ENCODE peak calls at places on chromosomes 1 and 21, in six cellular contexts. G is IMR-90, F is HCT116, Z is HepG2, R is H1, E is SK-N-SH. J is an unnamed sample.

GRCh38 chr1:170198090-170198489 is 52.3 kb downstream of the NTMT2 start:
- DNase-seq in Z (no peak), F (no peak), E (no peak), R (no peak), G (no peak), J (no peak)

GRCh38 chr1:21910528-21911204 is 26.4 kb downstream of the HSPG2 start:
- DNase-seq in F (no peak), Z (no peak), E (no peak), R (no peak), G (no peak), J (no peak)

GRCh38 chr1:42670425-42670824 is 11.8 kb upstream of the YBX1 start:
- DNase-seq in Z (no peak), E (no peak), F (no peak), G (no peak), R (no peak), J (no peak)

GRCh38 chr1:64505944-64506658 is 36.2 kb downstream of the CACHD1 start:
- DNase-seq in G (no peak), Z (peak), F (no peak), E (no peak), R (no peak), J (peak)

GRCh38 chr1:194919146-194919545 is 1689.1 kb downstream of the KCNT2 start:
- DNase-seq in F (no peak), G (no peak), Z (no peak), E (no peak), R (no peak), J (no peak)

GRCh38 chr1:42152119-42152518 is 1.1 kb upstream of the GUCA2B start:
- DNase-seq in E (no peak), F (no peak), R (no peak), Z (no peak), G (no peak), J (peak)

GRCh38 chr1:68321084-68321685 is 88.9 kb upstream of the WLS start:
- DNase-seq in R (peak), G (peak), F (no peak), E (peak), Z (peak), J (peak)

GRCh38 chr1:54069792-54070548 is 16.6 kb downstream of the TCEANC2 start:
- DNase-seq in Z (peak), F (peak), R (no peak), E (peak), G (peak), J (peak)

GRCh38 chr1:12437629-12438028 is 180.4 kb downstream of the DHRS3 start:
- DNase-seq in Z (peak), F (no peak), G (no peak), E (no peak), R (no peak), J (no peak)

GRCh38 chr1:220038640-220039039 is 7.7 kb downstream of the EPRS1 start:
- DNase-seq in Z (no peak), G (no peak), E (no peak), F (no peak), R (no peak), J (no peak)

GRCh38 chr1:185704181-185704580 is 30.0 kb upstream of the HMCN1 start:
- DNase-seq in F (no peak), Z (no peak), R (no peak), G (no peak), E (no peak), J (no peak)

GRCh38 chr1:2985121-2985561 is 36.1 kb upstream of the ACTRT2 start:
- DNase-seq in E (no peak), Z (no peak), R (no peak), G (no peak), F (no peak), J (no peak)

GRCh38 chr1:89603651-89604413 is 29.1 kb upstream of the LRRC8C start:
- DNase-seq in G (peak), R (no peak), Z (no peak), E (no peak), F (no peak), J (no peak)

GRCh38 chr1:103997631-103998030 is 247.9 kb downstream of the AMY1C start:
- DNase-seq in G (no peak), E (no peak), Z (no peak), R (no peak), F (no peak), J (no peak)

GRCh38 chr1:112454316-112454715 is 54.4 kb upstream of the WNT2B start:
- DNase-seq in Z (no peak), F (no peak), G (no peak), E (no peak), R (no peak), J (no peak)

GRCh38 chr1:9388628-9389184 is 96.0 kb downstream of the SPSB1 start:
- DNase-seq in E (no peak), R (no peak), G (no peak), F (peak), Z (no peak), J (peak)

GRCh38 chr1:107358611-107359342 is 217.9 kb downstream of the NTNG1 start:
- DNase-seq in E (no peak), G (no peak), Z (no peak), F (no peak), R (no peak), J (no peak)

GRCh38 chr1:19344372-19344810 is 32.3 kb downstream of the SLC66A1 start:
- DNase-seq in Z (peak), E (peak), R (peak), G (peak), F (no peak), J (peak)

GRCh38 chr21:46532080-46532479 is 72.8 kb downstream of the S100B start:
- DNase-seq in G (no peak), Z (no peak), E (no peak), F (no peak), R (no peak), J (no peak)

GRCh38 chr1:156571959-156572662 is at the start of gene IQGAP3:
- DNase-seq in E (peak), G (peak), Z (peak), R (peak), F (peak), J (peak)

GRCh38 chr21:33308586-33309490 is 15.9 kb upstream of the IFNAR1 start:
- DNase-seq in F (no peak), E (peak), R (peak), Z (no peak), G (peak), J (no peak)

GRCh38 chr1:150281221-150281757 is 1.1 kb upstream of the CIART start:
- DNase-seq in G (peak), E (peak), F (no peak), R (peak), Z (no peak), J (peak)

GRCh38 chr1:242133351-242133750 is 134.5 kb upstream of the MAP1LC3C start:
- DNase-seq in G (no peak), R (no peak), F (no peak), Z (no peak), E (no peak), J (no peak)

DNA sequence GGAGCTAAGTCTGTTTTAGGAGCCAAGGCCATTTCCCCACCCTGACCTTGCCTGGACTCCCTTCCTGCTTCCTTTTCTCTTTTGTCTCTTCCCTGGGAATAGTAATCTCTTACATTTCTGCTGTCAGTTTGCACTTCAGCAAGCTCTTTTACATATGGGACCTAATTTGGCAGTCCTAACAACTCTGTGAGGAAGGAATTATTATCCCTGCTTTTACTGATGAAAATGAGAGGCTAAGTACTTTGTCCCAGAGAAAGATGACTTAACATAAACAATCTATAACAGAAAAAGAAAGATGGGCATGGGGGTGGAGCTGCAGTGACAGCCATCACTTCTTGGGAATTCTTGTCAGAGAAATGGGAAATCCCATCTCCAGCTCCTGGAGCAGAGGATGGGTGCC is 13.9 kb downstream of the OPTC start:
- DNase-seq in G (no peak), R (no peak), F (no peak), E (no peak), Z (no peak), J (no peak)
- H3K4me2 ChIP-seq in G (no peak), R (no peak), F (no peak), E (peak), Z (no peak), J (no peak)

GRCh38 chr1:38558476-38559179 is 300.9 kb downstream of the RRAGC start:
- DNase-seq in R (peak), F (no peak), Z (no peak), G (no peak), E (peak), J (no peak)

GRCh38 chr1:38561699-38562098 is 297.9 kb downstream of the RRAGC start:
- DNase-seq in Z (no peak), R (no peak), E (no peak), F (no peak), G (no peak), J (no peak)

GRCh38 chr1:38561110-38561509 is 298.5 kb downstream of the RRAGC start:
- DNase-seq in Z (no peak), F (no peak), E (no peak), G (no peak), R (no peak), J (no peak)

GRCh38 chr1:38558055-38558454 is 301.5 kb downstream of the RRAGC start:
- DNase-seq in R (peak), E (no peak), Z (no peak), G (no peak), F (no peak), J (no peak)

DNA sequence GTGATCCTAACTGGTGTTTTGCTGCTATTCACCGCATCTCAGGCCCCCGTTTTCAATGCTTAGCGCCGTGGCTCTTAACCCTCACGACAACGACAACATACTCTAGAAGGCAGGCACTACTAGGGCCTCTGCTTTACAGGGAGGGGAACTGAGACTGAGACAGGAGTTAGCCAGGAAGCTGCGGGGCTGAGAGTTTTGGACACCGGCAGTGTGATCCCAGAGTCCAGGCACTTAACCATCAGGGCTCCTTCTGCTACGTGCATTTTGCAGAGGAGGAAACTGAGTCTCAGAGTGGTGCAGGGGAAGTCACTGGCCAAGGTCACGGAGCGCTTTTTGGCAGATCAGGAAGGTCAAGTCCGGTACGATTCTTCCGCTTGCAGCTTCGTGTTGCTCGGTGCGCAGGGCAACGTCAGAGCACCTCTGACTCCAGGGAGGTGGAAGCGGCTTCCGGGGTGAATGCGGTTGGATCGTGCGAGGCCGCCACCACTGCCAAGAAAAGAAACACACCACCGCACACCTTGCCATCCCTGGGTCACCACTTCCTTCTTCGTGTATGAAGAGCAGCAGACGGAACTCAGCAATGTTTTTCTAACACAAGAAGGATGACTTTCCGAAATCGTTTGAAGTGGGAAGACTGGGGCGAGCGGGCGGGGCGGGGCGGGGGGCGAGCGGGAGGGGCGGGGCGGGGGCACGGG is 300.2 kb downstream of the RRAGC start:
- DNase-seq in E (no peak), G (no peak), F (no peak), Z (no peak), R (no peak), J (no peak)
- TF ChIP-seq RAD21 in E (no peak), G (no peak), F (no peak), Z (no peak), R (no peak), J (no peak)

DNA sequence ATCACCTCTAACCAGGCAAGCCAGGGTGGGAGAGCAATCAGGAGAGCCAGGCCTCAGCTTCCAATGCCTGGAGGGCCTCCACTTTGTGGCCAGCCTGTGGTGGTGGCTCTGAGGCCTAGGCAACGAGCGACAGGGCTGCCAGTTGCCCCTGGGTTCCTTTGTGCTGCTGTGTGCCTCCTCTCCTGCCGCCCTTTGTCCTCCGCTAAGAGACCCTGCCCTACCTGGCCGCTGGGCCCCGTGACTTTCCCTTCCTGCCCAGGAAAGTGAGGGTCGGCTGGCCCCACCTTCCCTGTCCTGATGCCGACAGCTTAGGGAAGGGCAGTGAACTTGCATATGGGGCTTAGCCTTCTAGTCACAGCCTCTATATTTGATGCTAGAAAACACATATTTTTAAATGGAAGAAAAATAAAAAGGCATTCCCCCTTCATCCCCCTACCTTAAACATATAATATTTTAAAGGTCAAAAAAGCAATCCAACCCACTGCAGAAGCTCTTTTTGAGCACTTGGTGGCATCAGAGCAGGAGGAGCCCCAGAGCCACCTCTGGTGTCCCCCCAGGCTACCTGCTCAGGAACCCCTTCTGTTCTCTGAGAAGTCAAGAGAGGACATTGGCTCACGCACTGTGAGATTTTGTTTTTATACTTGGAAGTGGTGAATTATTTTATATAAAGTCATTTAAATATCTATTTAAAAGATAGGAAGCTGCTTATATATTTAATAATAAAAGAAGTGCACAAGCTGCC is 19.8 kb downstream of the CSF1 start:
- DNase-seq in R (no peak), E (no peak), G (no peak), F (no peak), Z (no peak), J (no peak)
- H3K4me2 ChIP-seq in R (no peak), E (no peak), G (no peak), F (no peak), Z (peak), J (peak)

GRCh38 chr1:209545423-209545822 is 38.1 kb upstream of the CAMK1G start:
- DNase-seq in G (no peak), F (no peak), Z (no peak), E (no peak), R (no peak), J (no peak)
- TF ChIP-seq RAD21 in G (no peak), F (no peak), Z (no peak), E (no peak), R (no peak), J (no peak)

GRCh38 chr1:202760589-202760988 is 47.6 kb downstream of the KDM5B start:
- DNase-seq in R (no peak), F (no peak), Z (no peak), E (no peak), G (peak), J (no peak)

GRCh38 chr1:202765726-202766125 is 42.5 kb downstream of the KDM5B start:
- DNase-seq in Z (no peak), F (no peak), G (peak), E (no peak), R (no peak), J (no peak)

GRCh38 chr1:202762019-202762418 is 46.2 kb downstream of the KDM5B start:
- DNase-seq in E (no peak), Z (no peak), R (no peak), G (no peak), F (no peak), J (no peak)
- H3K4me2 ChIP-seq in E (no peak), Z (no peak), R (no peak), G (no peak), F (no peak), J (no peak)

GRCh38 chr1:200890818-200891773 is 3.6 kb upstream of the INAVA start:
- DNase-seq in Z (peak), R (peak), E (peak), G (peak), F (peak), J (peak)
- TF ChIP-seq RAD21 in Z (peak), R (peak), E (peak), G (peak), F (no peak), J (peak)

GRCh38 chr1:8147922-8148321 is 121.8 kb upstream of the ERRFI1 start:
- DNase-seq in F (no peak), R (no peak), Z (no peak), G (peak), E (no peak), J (no peak)

GRCh38 chr1:8142955-8143629 is 117.0 kb upstream of the ERRFI1 start:
- DNase-seq in R (no peak), Z (no peak), E (no peak), F (no peak), G (peak), J (no peak)

GRCh38 chr1:8146257-8146855 is 120.2 kb upstream of the ERRFI1 start:
- DNase-seq in Z (no peak), G (no peak), F (no peak), R (no peak), E (no peak), J (no peak)

GRCh38 chr1:8144318-8144717 is 118.2 kb upstream of the ERRFI1 start:
- DNase-seq in G (no peak), F (no peak), Z (no peak), R (no peak), E (no peak), J (no peak)

DNA sequence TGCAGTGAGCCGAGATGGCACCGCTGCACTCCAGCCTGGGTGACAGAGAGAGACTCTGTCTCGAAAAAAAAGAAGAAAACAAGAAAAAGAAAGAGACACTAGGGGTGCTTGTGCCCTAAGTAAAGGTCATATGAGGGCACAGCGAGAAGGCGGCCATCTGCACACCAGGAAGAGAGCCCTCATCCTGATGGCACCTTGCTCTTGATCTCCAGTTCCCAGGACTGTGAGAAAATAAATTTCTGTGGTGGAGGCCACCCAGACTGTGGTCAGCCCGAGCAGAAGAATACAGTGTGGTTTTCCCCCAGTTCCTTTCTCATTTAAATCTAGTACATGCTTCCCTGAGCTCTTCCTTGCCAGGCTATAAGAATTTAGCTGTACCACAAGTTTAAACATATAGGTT is 119.4 kb upstream of the ERRFI1 start:
- DNase-seq in Z (no peak), E (no peak), G (no peak), R (no peak), F (no peak), J (no peak)
- H3K4me2 ChIP-seq in Z (no peak), E (no peak), G (no peak), R (no peak), F (no peak), J (no peak)

GRCh38 chr1:226751687-226752086 is 12.6 kb upstream of the ITPKB start:
- DNase-seq in F (no peak), E (no peak), G (no peak), R (no peak), Z (no peak), J (no peak)

GRCh38 chr1:226749467-226749866 is 10.4 kb upstream of the ITPKB start:
- DNase-seq in G (no peak), Z (no peak), F (no peak), R (no peak), E (no peak), J (no peak)

GRCh38 chr1:226754797-226755533 is 15.9 kb upstream of the ITPKB start:
- DNase-seq in G (no peak), F (no peak), E (no peak), R (no peak), Z (no peak), J (no peak)

GRCh38 chr1:226751214-226751613 is 12.1 kb upstream of the ITPKB start:
- DNase-seq in E (no peak), R (no peak), Z (no peak), F (no peak), G (no peak), J (no peak)

DNA sequence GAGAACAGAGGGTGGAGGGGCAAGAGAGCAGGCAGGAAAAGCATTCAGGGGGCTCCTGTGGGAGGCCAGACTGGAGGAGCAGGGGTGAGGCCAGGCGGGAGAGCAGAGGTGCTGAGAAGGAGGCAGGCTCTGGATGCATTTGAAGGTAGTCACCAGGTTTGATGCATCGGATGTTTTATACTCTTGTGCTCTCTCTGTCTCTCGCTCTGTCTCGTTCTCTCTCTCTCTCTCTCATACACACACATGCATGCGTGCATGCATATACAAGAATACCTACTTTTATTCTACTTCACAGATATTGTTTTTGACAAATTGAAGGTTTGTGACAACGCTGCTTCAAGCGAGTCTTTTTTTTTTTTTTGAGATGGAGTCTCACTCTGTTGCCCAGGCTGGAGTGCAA is 15.0 kb upstream of the ITPKB start:
- DNase-seq in F (no peak), E (no peak), Z (no peak), R (no peak), G (no peak), J (no peak)
- TF ChIP-seq RAD21 in F (no peak), E (no peak), Z (no peak), R (no peak), G (no peak), J (no peak)

J was measured in A549.